ENCODE peak calls at places on chromosome 10, in ten cellular contexts. I is amniotic stem cell; G is RWPE1; P is spleen; K is naive thymus-derived CD8-positive, alpha-beta T cell; N is renal cortical epithelial cell; Y is PC-3; F is CD8-positive, alpha-beta memory T cell; D is Daoy; M is T-helper 17 cell. W is an unnamed sample.

GRCh38 chr10:132482090-132482489 is 55.5 kb upstream of the INPP5A start:
- DNase-seq in F (no peak), D (peak), G (peak), K (peak), N (no peak), Y (peak), M (no peak), I (peak), P (peak), W (peak)

GRCh38 chr10:52031771-52032170 is 282.3 kb upstream of the DKK1 start:
- DNase-seq in I (no peak), G (no peak), F (no peak), D (no peak), K (no peak), Y (no peak), M (no peak), N (no peak), P (no peak), W (no peak)

GRCh38 chr10:28587970-28588290 is 55.0 kb downstream of the WAC start:
- DNase-seq in K (no peak), Y (no peak), D (no peak), N (peak), P (no peak), G (no peak), F (no peak), I (no peak), M (no peak), W (no peak)

GRCh38 chr10:14879801-14880193 is 1.1 kb downstream of the SUV39H2 start:
- DNase-seq in K (no peak), D (no peak), I (no peak), F (peak), M (no peak), P (no peak), G (no peak), N (no peak), Y (no peak), W (no peak)

GRCh38 chr10:70034252-70034651 is 18.4 kb upstream of the MACROH2A2 start:
- DNase-seq in N (no peak), I (no peak), F (no peak), P (no peak), Y (no peak), D (no peak), K (no peak), G (no peak), M (no peak), W (no peak)

GRCh38 chr10:110793887-110794286 is 77.8 kb upstream of the PDCD4 start:
- DNase-seq in D (no peak), F (no peak), I (no peak), K (no peak), P (no peak), N (no peak), M (no peak), G (no peak), Y (no peak), W (no peak)

GRCh38 chr10:109727436-109727835 is 195.9 kb downstream of the XPNPEP1 start:
- DNase-seq in M (no peak), K (no peak), N (peak), P (no peak), Y (no peak), D (no peak), I (no peak), G (no peak), F (no peak), W (no peak)

GRCh38 chr10:13340626-13341370 is 7.3 kb downstream of the SEPHS1 start:
- DNase-seq in M (no peak), G (no peak), D (no peak), K (no peak), P (no peak), F (peak), N (no peak), I (no peak), Y (no peak), W (no peak)

GRCh38 chr10:30788307-30788706 is 158.8 kb upstream of the LYZL2 start:
- DNase-seq in N (no peak), M (no peak), D (peak), I (no peak), G (no peak), P (no peak), Y (peak), K (no peak), F (no peak), W (no peak)

GRCh38 chr10:25465582-25466372 is 291.0 kb downstream of the GPR158 start:
- DNase-seq in G (no peak), F (no peak), I (no peak), D (peak), N (no peak), P (no peak), Y (no peak), K (no peak), M (no peak), W (peak)

GRCh38 chr10:50325449-50326188 is 74.3 kb upstream of the ASAH2 start:
- DNase-seq in M (no peak), Y (peak), D (peak), N (peak), G (peak), P (no peak), I (peak), K (no peak), F (no peak), W (peak)

GRCh38 chr10:45454262-45454661 is 80.2 kb downstream of the ALOX5 start:
- DNase-seq in P (no peak), K (no peak), M (no peak), D (no peak), F (no peak), I (no peak), Y (no peak), G (no peak), N (no peak), W (no peak)

GRCh38 chr10:87657370-87657769 is 2.3 kb upstream of the PAPSS2 start:
- DNase-seq in F (no peak), I (no peak), G (no peak), D (no peak), Y (peak), N (peak), K (no peak), M (no peak), P (no peak), W (peak)

GRCh38 chr10:27145937-27146336 is 8.2 kb downstream of the YME1L1 start:
- DNase-seq in D (no peak), F (no peak), I (no peak), G (no peak), M (no peak), N (no peak), Y (no peak), K (no peak), P (no peak), W (no peak)

GRCh38 chr10:125193306-125193877 is 33.0 kb upstream of the CTBP2 start:
- DNase-seq in P (peak), K (no peak), G (no peak), Y (no peak), D (no peak), F (no peak), I (no peak), N (no peak), M (no peak), W (no peak)

GRCh38 chr10:128263891-128264688 is 137.9 kb upstream of the MKI67 start:
- DNase-seq in Y (peak), G (peak), M (no peak), P (no peak), D (peak), F (peak), I (no peak), K (peak), N (peak), W (peak)

GRCh38 chr10:86773486-86773885 is 17.1 kb downstream of the BMPR1A start:
- DNase-seq in Y (no peak), F (no peak), M (no peak), D (no peak), G (no peak), P (no peak), K (no peak), N (no peak), I (no peak), W (no peak)

GRCh38 chr10:97280783-97281182 is 11.7 kb downstream of the ARHGAP19 start:
- DNase-seq in Y (no peak), N (no peak), P (no peak), M (no peak), I (no peak), K (no peak), D (no peak), G (no peak), F (no peak), W (no peak)

GRCh38 chr10:131980757-131981428 is 830 bp downstream of the BNIP3 start:
- DNase-seq in M (no peak), F (no peak), I (no peak), P (peak), K (no peak), N (no peak), D (no peak), G (no peak), Y (no peak), W (no peak)

GRCh38 chr10:101011517-101012423 is 12.2 kb downstream of the LZTS2 start:
- DNase-seq in N (no peak), F (no peak), K (no peak), G (no peak), P (peak), I (no peak), M (no peak), D (no peak), Y (peak), W (peak)

W was measured in trophoblast cell.